ENCODE peak calls at places on chromosomes 3 and 15, in four cellular contexts. O is ovary, T is A549, D is HCT116. U is an unnamed sample.

GRCh38 chr15:57375827-57376694 is at the start of gene CGNL1:
- DNase-seq in O (peak; percentile 66), T (no peak), D (no peak), U (peak; percentile 52)

GRCh38 chr3:52174896-52175295 is 20.7 kb upstream of the POC1A start:
- DNase-seq in O (no peak), T (no peak), D (no peak), U (no peak)

GRCh38 chr3:47780727-47781325 is 867 bp downstream of the SMARCC1 start:
- DNase-seq in O (no peak), T (peak; percentile 31), D (no peak), U (no peak)

GRCh38 chr3:48403533-48404439 is 26.1 kb downstream of the PLXNB1 start:
- DNase-seq in O (no peak), T (no peak), D (no peak), U (no peak)

GRCh38 chr3:176933704-176934103 is 263.6 kb downstream of the TBL1XR1 start:
- DNase-seq in O (no peak), T (no peak), D (no peak), U (no peak)

GRCh38 chr15:70741107-70741511 is 22.2 kb downstream of the UACA start:
- DNase-seq in O (peak; percentile 63), T (peak; percentile 76), D (peak; percentile 31), U (peak; percentile 75)

GRCh38 chr3:9397911-9398714 is 698 bp downstream of the SETD5 start:
- DNase-seq in O (peak; percentile 70), T (peak; percentile 48), D (no peak), U (peak; percentile 60)

GRCh38 chr15:32867313-32867626 is 149.5 kb downstream of the GREM1 start:
- DNase-seq in O (no peak), T (peak; percentile 93), D (peak; percentile 68), U (no peak)

GRCh38 chr3:64837126-64837738 is 149.4 kb upstream of the ADAMTS9 start:
- DNase-seq in O (no peak), T (no peak), D (no peak), U (no peak)

GRCh38 chr15:76533995-76534394 is 197.4 kb downstream of the ISL2 start:
- DNase-seq in O (no peak), T (no peak), D (no peak), U (no peak)

GRCh38 chr3:113954091-113954685 is 6.4 kb downstream of the ZDHHC23 start:
- DNase-seq in O (no peak), T (no peak), D (no peak), U (no peak)

GRCh38 chr3:13419356-13420050 is 619 bp downstream of the NUP210 start:
- DNase-seq in O (no peak), T (peak; percentile 48), D (no peak), U (peak; percentile 52)

GRCh38 chr3:13424111-13424844 is 4.2 kb upstream of the NUP210 start:
- DNase-seq in O (no peak), T (no peak), D (no peak), U (no peak)

GRCh38 chr3:13420817-13421755 is 964 bp upstream of the NUP210 start:
- DNase-seq in O (no peak), T (no peak), D (no peak), U (no peak)

GRCh38 chr3:13416002-13416793 is 3.9 kb downstream of the NUP210 start:
- DNase-seq in O (no peak), T (peak; percentile 11), D (no peak), U (no peak)

DNA sequence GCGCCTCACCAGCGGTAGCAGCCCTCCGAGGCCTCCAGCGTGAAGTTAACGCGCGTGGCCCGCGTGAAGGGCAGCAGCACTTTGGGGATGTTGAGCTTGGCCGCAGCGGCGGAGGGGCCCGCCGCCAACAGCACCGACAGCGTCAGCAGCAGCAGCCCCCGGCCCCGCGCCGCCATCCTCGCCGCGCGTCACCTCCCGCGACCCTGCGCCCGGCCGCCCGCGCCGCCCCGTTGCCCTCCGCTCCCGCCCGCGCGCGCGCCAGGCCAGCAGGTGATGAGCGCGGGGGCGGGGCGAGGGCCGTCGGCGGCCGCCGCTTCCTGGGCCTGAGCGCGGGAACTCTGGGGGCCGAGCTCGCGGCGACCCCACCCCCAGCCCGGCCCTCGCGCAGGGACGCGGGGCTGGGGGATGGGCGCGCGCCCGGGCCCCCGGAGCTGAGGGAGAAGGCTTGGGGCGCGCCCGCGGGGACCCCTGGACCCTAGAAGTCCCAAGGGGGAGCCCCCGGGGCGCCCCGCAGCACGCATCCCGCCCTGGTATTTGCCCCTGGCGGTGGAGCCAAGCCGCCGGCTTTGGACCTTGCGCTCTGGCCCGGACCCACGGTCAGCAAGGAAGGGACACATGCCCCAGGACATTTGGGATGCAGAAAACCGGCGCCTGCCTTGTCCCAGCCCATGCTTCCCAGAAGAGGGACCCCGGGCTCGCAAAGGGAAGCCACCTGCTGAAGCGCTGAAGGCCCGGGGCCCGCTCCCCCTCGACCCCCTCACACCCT is at the start of gene NUP210:
- DNase-seq in O (no peak), T (peak; percentile 57), D (no peak), U (peak; percentile 35)
- TF ChIP-seq POLR2A in O (no peak), T (peak; percentile 49), D (peak; percentile 50), U (no peak)

GRCh38 chr15:99437315-99438221 is 128.2 kb upstream of the MEF2A start:
- DNase-seq in O (peak; percentile 21), T (no peak), D (no peak), U (peak; percentile 13)

GRCh38 chr15:99438691-99439523 is 126.9 kb upstream of the MEF2A start:
- DNase-seq in O (peak; percentile 18), T (no peak), D (no peak), U (no peak)

GRCh38 chr15:99439524-99439835 is 126.3 kb upstream of the MEF2A start:
- DNase-seq in O (peak; percentile 13), T (no peak), D (no peak), U (no peak)

GRCh38 chr15:99436472-99437314 is 129.1 kb upstream of the MEF2A start:
- DNase-seq in O (peak; percentile 20), T (no peak), D (no peak), U (no peak)

GRCh38 chr15:99438222-99438592 is 127.6 kb upstream of the MEF2A start:
- DNase-seq in O (peak; percentile 18), T (no peak), D (no peak), U (no peak)
- H3K27ac ChIP-seq in O (no peak overlapping the region), T (no peak overlapping the region), D (no peak overlapping the region), U (peak overlapping the region; percentile 73)

GRCh38 chr15:66842710-66843441 is 140.8 kb downstream of the SMAD6 start:
- DNase-seq in O (peak; percentile 84), T (peak; percentile 67), D (no peak), U (peak; percentile 87)

GRCh38 chr15:66844041-66844746 is 142.2 kb downstream of the SMAD6 start:
- DNase-seq in O (no peak), T (no peak), D (no peak), U (no peak)

GRCh38 chr15:66843581-66843980 is 141.5 kb downstream of the SMAD6 start:
- DNase-seq in O (no peak), T (no peak), D (no peak), U (no peak)

GRCh38 chr15:66840615-66841014 is 138.6 kb downstream of the SMAD6 start:
- DNase-seq in O (no peak), T (no peak), D (no peak), U (no peak)

GRCh38 chr15:66841953-66842681 is 140.1 kb downstream of the SMAD6 start:
- DNase-seq in O (peak; percentile 89), T (peak; percentile 68), D (peak; percentile 47), U (peak; percentile 92)
- TF ChIP-seq POLR2A in O (peak; percentile 32), T (peak; percentile 20), D (no peak), U (peak; percentile 36)

DNA sequence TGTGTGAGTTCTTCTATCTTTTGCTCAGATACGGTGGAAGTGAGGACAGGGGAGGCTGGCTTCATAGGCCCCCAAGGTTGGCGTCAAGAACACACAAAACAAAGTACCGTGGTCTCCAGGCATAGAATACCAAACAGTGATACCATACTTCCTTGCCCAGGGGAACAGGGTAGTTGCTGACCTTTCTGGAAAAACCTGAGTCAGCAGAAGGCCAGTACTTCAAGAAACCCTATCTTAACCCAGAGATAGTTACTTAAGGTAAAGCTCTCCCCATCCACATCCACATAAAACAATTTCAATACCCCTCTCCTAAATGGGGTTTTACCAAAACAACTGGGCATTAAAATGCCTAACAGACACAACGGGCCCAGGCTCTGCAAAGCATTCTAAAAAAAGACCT is 29.6 kb upstream of the RPS17 start:
- DNase-seq in O (no peak), T (no peak), D (no peak), U (no peak)
- H3K27ac ChIP-seq in O (no peak overlapping the region), T (no peak overlapping the region), D (no peak overlapping the region), U (no peak overlapping the region)

GRCh38 chr3:50150404-50150750 is 4.7 kb upstream of the SEMA3F start:
- DNase-seq in O (no peak), T (no peak), D (no peak), U (no peak)

GRCh38 chr3:50147447-50147846 is 7.7 kb upstream of the SEMA3F start:
- DNase-seq in O (no peak), T (no peak), D (no peak), U (no peak)

GRCh38 chr3:50146316-50146901 is 8.7 kb upstream of the SEMA3F start:
- DNase-seq in O (no peak), T (no peak), D (no peak), U (no peak)

GRCh38 chr3:50147861-50148260 is 7.3 kb upstream of the SEMA3F start:
- DNase-seq in O (no peak), T (no peak), D (no peak), U (no peak)

DNA sequence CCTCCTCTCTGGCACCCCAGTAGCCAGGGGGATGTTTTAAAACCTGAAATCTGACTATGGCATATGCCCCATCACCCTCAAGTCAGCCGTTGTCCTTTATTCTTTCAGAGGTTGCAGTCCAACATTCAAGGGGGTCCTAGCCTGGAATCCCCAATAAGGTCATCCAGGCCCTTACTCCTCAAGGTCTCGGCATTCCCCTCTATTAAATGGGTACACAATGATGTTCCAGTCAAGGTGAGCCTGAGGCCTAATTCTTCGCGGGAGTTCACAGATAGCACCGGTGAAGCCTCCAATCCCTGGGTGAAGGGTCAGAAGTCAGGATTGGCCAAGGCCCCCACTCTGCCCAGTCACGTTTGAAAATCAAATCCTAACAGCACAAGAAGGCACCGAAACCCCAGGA is 8.1 kb upstream of the SEMA3F start:
- DNase-seq in O (no peak), T (no peak), D (no peak), U (no peak)
- TF ChIP-seq POLR2A in O (no peak), T (no peak), D (no peak), U (no peak)

GRCh38 chr3:160675566-160676124 is 1.3 kb upstream of the ARL14 start:
- DNase-seq in O (no peak), T (no peak), D (no peak), U (no peak)

GRCh38 chr3:160677459-160677901 is 520 bp downstream of the ARL14 start:
- DNase-seq in O (no peak), T (peak; percentile 40), D (no peak), U (no peak)

GRCh38 chr3:160673188-160673587 is 3.8 kb upstream of the ARL14 start:
- DNase-seq in O (no peak), T (peak; percentile 29), D (no peak), U (no peak)

GRCh38 chr3:160678447-160678846 is 1.5 kb downstream of the ARL14 start:
- DNase-seq in O (no peak), T (peak; percentile 11), D (no peak), U (no peak)

GRCh38 chr3:160676547-160677303 is at the start of gene ARL14:
- DNase-seq in O (no peak), T (peak; percentile 74), D (peak; percentile 89), U (no peak)
- H3K27ac ChIP-seq in O (no peak within 1 kb of the TSS), T (peak within 1 kb of the TSS; percentile 75), D (peak within 1 kb of the TSS; percentile 69), U (no peak within 1 kb of the TSS)